ENCODE peak calls at places on chromosome 9, in nine cellular contexts. Y is hepatocyte, P is mammary epithelial cell, D is mesendoderm, V is GM23248, A is HCT116, Z is astrocyte, E is HepG2, H is K562. X is an unnamed sample.

GRCh38 chr9:113620377-113621161 is 157.0 kb downstream of the RGS3 start:
- DNase-seq in Y (peak; percentile 91), P (peak; percentile 78), D (peak; percentile 99), V (peak; percentile 88), A (peak; percentile 56), Z (peak; percentile 93), E (peak; percentile 77), H (no peak), X (peak; percentile 94)

GRCh38 chr9:94084314-94084713 is at the start of gene PTPDC1:
- DNase-seq in Y (peak; percentile 40), P (peak; percentile 9), D (peak; percentile 94), V (peak; percentile 81), A (peak; percentile 77), Z (peak; percentile 66), E (peak; percentile 35), H (peak; percentile 60), X (no peak)

GRCh38 chr9:136083558-136084190 is 11.4 kb downstream of the NACC2 start:
- DNase-seq in Y (no peak), P (no peak), D (no peak), V (no peak), A (no peak), Z (no peak), E (no peak), H (no peak), X (peak; percentile 73)

GRCh38 chr9:8179381-8180053 is 379.9 kb upstream of the DMAC1 start:
- DNase-seq in Y (no peak), P (no peak), D (no peak), V (no peak), A (no peak), Z (no peak), E (no peak), H (no peak), X (no peak)

GRCh38 chr9:3936520-3937235 is 363.2 kb downstream of the GLIS3 start:
- DNase-seq in Y (no peak), P (no peak), D (no peak), V (no peak), A (no peak), Z (no peak), E (no peak), H (no peak), X (peak; percentile 58)

GRCh38 chr9:84898188-84898587 is 228.7 kb downstream of the NTRK2 start:
- DNase-seq in Y (no peak), P (no peak), D (no peak), V (no peak), A (no peak), Z (no peak), E (no peak), H (no peak), X (no peak)

GRCh38 chr9:113261917-113262671 is 13.3 kb downstream of the CDC26 start:
- DNase-seq in Y (no peak), P (peak; percentile 31), D (no peak), V (no peak), A (no peak), Z (no peak), E (peak; percentile 35), H (no peak), X (no peak)

GRCh38 chr9:78118742-78119473 is 87.3 kb upstream of the GNAQ start:
- DNase-seq in Y (no peak), P (peak; percentile 98), D (no peak), V (peak; percentile 82), A (no peak), Z (peak; percentile 73), E (no peak), H (no peak), X (peak; percentile 69)

GRCh38 chr9:110031511-110032173 is 176.3 kb downstream of the C9orf152 start:
- DNase-seq in Y (peak; percentile 38), P (peak; percentile 83), D (no peak), V (peak; percentile 89), A (no peak), Z (peak; percentile 91), E (no peak), H (no peak), X (peak; percentile 48)

GRCh38 chr9:135085830-135086546 is 1.5 kb upstream of the OLFM1 start:
- DNase-seq in Y (peak; percentile 87), P (peak; percentile 33), D (peak; percentile 87), V (peak; percentile 86), A (peak; percentile 54), Z (peak; percentile 11), E (peak; percentile 96), H (peak; percentile 69), X (peak; percentile 98)

GRCh38 chr9:15696979-15697378 is 144.1 kb downstream of the CCDC171 start:
- DNase-seq in Y (no peak), P (no peak), D (peak; percentile 16), V (peak; percentile 28), A (no peak), Z (no peak), E (no peak), H (no peak), X (peak; percentile 64)

GRCh38 chr9:120398286-120398685 is 181.7 kb downstream of the CDK5RAP2 start:
- DNase-seq in Y (no peak), P (no peak), D (no peak), V (peak; percentile 51), A (no peak), Z (no peak), E (no peak), H (no peak), X (no peak)

GRCh38 chr9:93309889-93310425 is 126.0 kb downstream of the WNK2 start:
- DNase-seq in Y (no peak), P (no peak), D (no peak), V (no peak), A (no peak), Z (no peak), E (no peak), H (no peak), X (peak; percentile 49)

GRCh38 chr9:69877852-69878507 is 57.4 kb downstream of the CFAP95 start:
- DNase-seq in Y (peak; percentile 54), P (peak; percentile 37), D (peak; percentile 55), V (peak; percentile 76), A (peak; percentile 22), Z (no peak), E (peak; percentile 43), H (peak; percentile 10), X (peak; percentile 21)

GRCh38 chr9:23849379-23849778 is 23.3 kb upstream of the ELAVL2 start:
- DNase-seq in Y (no peak), P (no peak), D (peak; percentile 14), V (no peak), A (no peak), Z (no peak), E (no peak), H (no peak), X (no peak)

GRCh38 chr9:129582865-129583264 is 38.0 kb downstream of the C9orf50 start:
- DNase-seq in Y (no peak), P (no peak), D (no peak), V (no peak), A (no peak), Z (no peak), E (no peak), H (no peak), X (no peak)

GRCh38 chr9:1876891-1877496 is 138.2 kb upstream of the SMARCA2 start:
- DNase-seq in Y (no peak), P (no peak), D (no peak), V (no peak), A (no peak), Z (no peak), E (no peak), H (no peak), X (no peak)

GRCh38 chr9:122477346-122477745 is 380 bp downstream of the OR1J1 start:
- DNase-seq in Y (no peak), P (no peak), D (no peak), V (no peak), A (no peak), Z (no peak), E (no peak), H (no peak), X (no peak)

GRCh38 chr9:106929471-106930198 is 66.7 kb downstream of the ZNF462 start:
- DNase-seq in Y (no peak), P (no peak), D (no peak), V (no peak), A (no peak), Z (peak; percentile 46), E (no peak), H (no peak), X (peak; percentile 73)

GRCh38 chr9:123150708-123151503 is 117.4 kb downstream of the GPR21 start:
- DNase-seq in Y (no peak), P (no peak), D (no peak), V (peak; percentile 22), A (no peak), Z (no peak), E (no peak), H (no peak), X (no peak)

GRCh38 chr9:125238915-125239446 is 2.2 kb downstream of the HSPA5 start:
- DNase-seq in Y (no peak), P (no peak), D (no peak), V (peak; percentile 16), A (no peak), Z (no peak), E (no peak), H (no peak), X (no peak)
- H3K79me2 ChIP-seq in Y (peaks cover 64% of the 10 kb centered on the region), P (peaks cover 71% of the 10 kb centered on the region), D (peaks cover 39% of the 10 kb centered on the region), V (peaks cover 74% of the 10 kb centered on the region), A (peaks cover 73% of the 10 kb centered on the region), Z (peaks cover 75% of the 10 kb centered on the region), E (peaks cover 52% of the 10 kb centered on the region), H (peaks cover 70% of the 10 kb centered on the region), X (peaks cover 66% of the 10 kb centered on the region)

GRCh38 chr9:133969681-133970580 is 22.2 kb downstream of the VAV2 start:
- DNase-seq in Y (no peak), P (no peak), D (no peak), V (no peak), A (no peak), Z (no peak), E (no peak), H (no peak), X (peak; percentile 73)
- H3K79me2 ChIP-seq in Y (peaks cover 95% of the 10 kb centered on the region), P (peaks cover 100% of the 10 kb centered on the region), D (peaks cover 33% of the 10 kb centered on the region), V (peaks cover 100% of the 10 kb centered on the region), A (peaks cover 89% of the 10 kb centered on the region), Z (peaks cover 98% of the 10 kb centered on the region), E (peaks cover 96% of the 10 kb centered on the region), H (no peaks in the 10 kb centered on the region), X (peaks cover 97% of the 10 kb centered on the region)

GRCh38 chr9:114621561-114621960 is 10.5 kb downstream of the TMEM268 start:
- DNase-seq in Y (no peak), P (no peak), D (no peak), V (no peak), A (no peak), Z (no peak), E (no peak), H (no peak), X (no peak)
- H3K79me2 ChIP-seq in Y (peaks cover 15% of the 10 kb centered on the region), P (no peaks in the 10 kb centered on the region), D (no peaks in the 10 kb centered on the region), V (no peaks in the 10 kb centered on the region), A (no peaks in the 10 kb centered on the region), Z (no peaks in the 10 kb centered on the region), E (no peaks in the 10 kb centered on the region), H (peaks cover 3% of the 10 kb centered on the region), X (no peaks in the 10 kb centered on the region)

GRCh38 chr9:20713172-20713571 is 29.1 kb downstream of the FOCAD start:
- DNase-seq in Y (no peak), P (no peak), D (no peak), V (no peak), A (no peak), Z (no peak), E (no peak), H (no peak), X (peak; percentile 38)

GRCh38 chr9:20703146-20703545 is 19.1 kb downstream of the FOCAD start:
- DNase-seq in Y (no peak), P (no peak), D (no peak), V (no peak), A (no peak), Z (no peak), E (no peak), H (no peak), X (no peak)

GRCh38 chr9:20702565-20702964 is 18.5 kb downstream of the FOCAD start:
- DNase-seq in Y (no peak), P (no peak), D (no peak), V (no peak), A (no peak), Z (no peak), E (no peak), H (no peak), X (no peak)

GRCh38 chr9:20707708-20708107 is 23.6 kb downstream of the FOCAD start:
- DNase-seq in Y (no peak), P (no peak), D (no peak), V (no peak), A (no peak), Z (no peak), E (no peak), H (no peak), X (no peak)
- H3K79me2 ChIP-seq in Y (peaks cover 52% of the 10 kb centered on the region), P (peaks cover 11% of the 10 kb centered on the region), D (peaks cover 2% of the 10 kb centered on the region), V (peaks cover 82% of the 10 kb centered on the region), A (peaks cover 18% of the 10 kb centered on the region), Z (peaks cover 39% of the 10 kb centered on the region), E (no peaks in the 10 kb centered on the region), H (no peaks in the 10 kb centered on the region), X (peaks cover 32% of the 10 kb centered on the region)